ENCODE peak calls at places on chromosome 18, in seven cellular contexts. Z is transverse colon, M is AG10803, O is HL-60, X is suprapubic skin, S is A549, T is foreskin fibroblast. U is an unnamed sample.

GRCh38 chr18:75533954-75534353 is 106.5 kb upstream of the SMIM21 start:
- DNase-seq in O (no peak), X (peak), Z (no peak), S (no peak), M (peak), T (peak), U (no peak)

GRCh38 chr18:79583426-79583825 is 96.2 kb upstream of the CTDP1 start:
- DNase-seq in S (no peak), Z (peak), X (peak), O (no peak), T (no peak), M (no peak), U (no peak)

GRCh38 chr18:69518989-69519388 is 118.3 kb downstream of the DOK6 start:
- DNase-seq in S (no peak), X (no peak), M (peak), T (peak), O (no peak), Z (no peak), U (no peak)

GRCh38 chr18:39500320-39500719 is 1934.7 kb upstream of the CELF4 start:
- DNase-seq in M (no peak), X (no peak), O (no peak), S (no peak), Z (no peak), T (no peak), U (no peak)

GRCh38 chr18:421236-422155 is 79.0 kb downstream of the COLEC12 start:
- DNase-seq in S (no peak), Z (no peak), X (no peak), T (peak), O (no peak), M (peak), U (no peak)

GRCh38 chr18:28637897-28638296 is 461.0 kb upstream of the CDH2 start:
- DNase-seq in T (no peak), S (no peak), M (no peak), X (no peak), O (no peak), Z (no peak), U (no peak)

GRCh38 chr18:74795766-74796165 is 198.1 kb downstream of the ZNF407 start:
- DNase-seq in S (no peak), T (no peak), O (no peak), M (no peak), X (no peak), Z (no peak), U (no peak)

GRCh38 chr18:44111337-44111736 is 569.4 kb upstream of the SETBP1 start:
- DNase-seq in Z (no peak), S (no peak), T (no peak), O (no peak), M (no peak), X (no peak), U (no peak)

GRCh38 chr18:56770873-56771272 is 119.7 kb downstream of the WDR7 start:
- DNase-seq in M (peak), O (no peak), T (peak), X (no peak), Z (no peak), S (no peak), U (no peak)

GRCh38 chr18:14975431-14975830 is 227.5 kb downstream of the ANKRD30B start:
- DNase-seq in O (no peak), M (no peak), S (no peak), X (no peak), T (no peak), Z (no peak), U (no peak)

GRCh38 chr18:45670281-45670962 is 53.6 kb upstream of the SLC14A1 start:
- DNase-seq in O (peak), Z (no peak), M (peak), X (no peak), T (peak), S (no peak), U (peak)

GRCh38 chr18:64410685-64411084 is 261.8 kb upstream of the LINC00305 start:
- DNase-seq in M (no peak), S (no peak), X (no peak), Z (no peak), T (no peak), O (no peak), U (no peak)

GRCh38 chr18:59802031-59802430 is 97.8 kb upstream of the PMAIP1 start:
- DNase-seq in O (no peak), Z (no peak), M (no peak), S (no peak), X (no peak), T (no peak), U (no peak)

GRCh38 chr18:59724116-59724515 is 26.9 kb upstream of the CCBE1 start:
- DNase-seq in S (no peak), X (no peak), Z (no peak), M (no peak), O (no peak), T (no peak), U (peak)

GRCh38 chr18:9156604-9157249 is 20.1 kb downstream of the ANKRD12 start:
- DNase-seq in O (no peak), Z (no peak), X (no peak), T (no peak), S (no peak), M (no peak), U (no peak)
- H3K4me3 ChIP-seq in O (no peak), Z (no peak), X (no peak), T (no peak), S (no peak), M (no peak), U (no peak)

DNA sequence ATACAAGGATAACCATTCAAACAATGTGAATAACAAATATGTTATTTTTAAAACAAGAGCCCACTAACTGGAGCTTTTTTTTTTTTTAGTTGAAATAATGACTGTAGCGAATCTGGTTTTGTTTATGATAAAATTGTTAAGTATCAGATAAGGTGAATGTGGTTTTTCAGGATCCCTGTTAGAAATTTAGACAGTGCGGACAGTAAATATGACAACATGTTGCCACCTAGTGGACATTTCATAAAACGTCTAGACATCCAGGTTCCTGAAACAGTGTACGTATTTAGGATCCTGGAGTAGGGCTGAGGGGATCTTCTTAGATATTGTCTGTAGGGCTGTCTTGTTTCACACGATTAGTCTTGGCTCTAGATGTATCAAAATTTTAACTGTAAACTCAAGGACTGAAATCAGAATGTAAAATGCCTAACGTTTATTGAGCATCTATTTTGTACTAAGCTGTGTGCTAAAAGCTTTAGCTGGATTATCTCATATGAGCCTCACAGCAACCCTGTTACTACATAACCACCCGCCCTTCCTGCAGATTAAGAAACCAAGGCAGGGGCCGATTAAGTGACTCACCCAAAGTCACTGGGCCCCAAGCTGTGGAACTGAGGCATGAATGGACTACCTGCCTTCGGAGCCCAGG is 23.9 kb upstream of the CCDC68 start:
- DNase-seq in T (peak), X (no peak), M (peak), S (peak), Z (no peak), O (peak), U (peak)
- TF ChIP-seq CTCF in T (peak), X (peak), M (peak), S (peak), Z (peak), O (peak), U (peak)

DNA sequence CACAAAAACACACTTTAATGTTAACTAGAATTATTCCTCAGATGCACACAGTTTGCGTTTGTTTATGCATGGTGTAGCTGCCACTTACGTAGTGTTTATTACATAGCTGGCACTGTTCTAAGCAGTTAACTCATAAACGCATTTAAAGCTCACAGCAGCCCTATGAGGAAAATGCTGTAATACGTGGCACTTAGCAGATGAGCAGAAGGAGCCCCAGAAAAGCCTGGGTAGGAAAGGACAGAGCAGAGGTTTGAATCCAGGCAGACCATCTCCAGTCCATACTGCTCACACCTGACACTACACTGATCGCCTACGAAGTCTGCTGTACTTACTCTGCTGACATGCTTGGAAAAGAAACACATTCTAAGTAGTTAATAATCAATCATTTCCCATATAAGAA is 66.6 kb downstream of the BCL2 start:
- DNase-seq in X (no peak), T (peak), M (no peak), S (no peak), Z (no peak), O (peak), U (no peak)
- H3K4me3 ChIP-seq in X (no peak), T (no peak), M (no peak), S (no peak), Z (no peak), O (no peak), U (no peak)

GRCh38 chr18:2108581-2108980 is 462.7 kb downstream of the METTL4 start:
- DNase-seq in T (peak), S (no peak), O (no peak), Z (no peak), X (no peak), M (peak), U (no peak)

GRCh38 chr18:2100694-2101213 is 470.6 kb downstream of the METTL4 start:
- DNase-seq in M (no peak), X (no peak), Z (no peak), S (no peak), O (no peak), T (no peak), U (no peak)

GRCh38 chr18:2103299-2103698 is 468.0 kb downstream of the METTL4 start:
- DNase-seq in O (no peak), X (no peak), T (no peak), S (no peak), Z (no peak), M (no peak), U (no peak)

GRCh38 chr18:2102022-2102421 is 469.3 kb downstream of the METTL4 start:
- DNase-seq in O (no peak), Z (no peak), X (no peak), T (no peak), S (no peak), M (no peak), U (no peak)

GRCh38 chr18:2104620-2105462 is 466.5 kb downstream of the METTL4 start:
- DNase-seq in T (peak), X (no peak), O (peak), Z (peak), M (peak), S (peak), U (peak)
- TF ChIP-seq CTCF in T (peak), X (no peak), O (peak), Z (peak), M (peak), S (peak), U (peak)

GRCh38 chr18:5649439-5649838 is 105.6 kb upstream of the EPB41L3 start:
- DNase-seq in X (no peak), Z (no peak), O (no peak), M (no peak), T (no peak), S (no peak), U (no peak)
- H3K4me3 ChIP-seq in X (no peak), Z (no peak), O (no peak), M (no peak), T (no peak), S (no peak), U (no peak)

GRCh38 chr18:50356036-50356945 is 18.6 kb upstream of the SKA1 start:
- DNase-seq in Z (no peak), M (peak), T (peak), O (peak), X (no peak), S (no peak), U (peak)
- TF ChIP-seq CTCF in Z (no peak), M (peak), T (no peak), O (peak), X (no peak), S (no peak), U (no peak)

DNA sequence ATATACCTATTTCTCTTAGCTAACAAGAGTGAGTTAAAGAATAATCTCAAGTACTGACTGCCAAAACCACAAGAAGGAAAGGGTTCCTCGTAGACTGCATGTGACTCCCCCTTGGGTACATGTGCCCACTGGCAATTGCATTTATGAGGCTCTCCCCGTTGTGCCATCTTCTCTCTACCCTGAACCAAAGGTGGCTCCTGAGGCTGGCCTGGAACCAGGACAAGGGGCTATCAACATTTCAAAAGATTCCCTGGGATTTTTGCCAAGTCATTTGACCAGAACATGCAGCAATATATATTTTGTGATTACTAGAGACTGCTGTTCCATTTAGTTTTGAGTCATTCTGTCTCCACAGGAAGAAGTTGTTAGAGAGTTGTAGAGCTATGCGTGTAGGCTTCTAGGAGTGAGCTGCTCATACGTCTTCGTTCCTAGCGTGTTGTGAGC is 45.8 kb downstream of the LAMA3 start:
- DNase-seq in M (no peak), T (peak), S (no peak), O (no peak), Z (peak), X (no peak), U (peak)
- H3K4me3 ChIP-seq in M (no peak), T (no peak), S (no peak), O (no peak), Z (no peak), X (no peak), U (no peak)